ENCODE peak calls at places on chromosomes 6 and 20, in ten cellular contexts. One of them, this sample, is unnamed.

GRCh38 chr20:13649548-13649947 is 10.8 kb upstream of the TASP1 start:
- DNase-seq in OCI-LY7: no peak
- DNase-seq in WERI-Rb-1: no peak
- DNase-seq in transverse colon: peak
- DNase-seq in small intestine: no peak
- DNase-seq in spleen: no peak
- DNase-seq in left lung: no peak
- DNase-seq in fibroblast of lung: peak
- DNase-seq in colonic mucosa: peak
- DNase-seq in IMR-90: no peak
- DNase-seq in this sample: no peak

GRCh38 chr6:41939848-41940758 is 1.5 kb downstream of the CCND3 start:
- DNase-seq in WERI-Rb-1: peak
- DNase-seq in left lung: peak
- DNase-seq in fibroblast of lung: peak
- DNase-seq in IMR-90: peak
- DNase-seq in OCI-LY7: peak
- DNase-seq in colonic mucosa: peak
- DNase-seq in small intestine: peak
- DNase-seq in transverse colon: peak
- DNase-seq in spleen: peak
- DNase-seq in this sample: no peak

GRCh38 chr20:22816016-22816415 is 219.1 kb upstream of the SSTR4 start:
- DNase-seq in IMR-90: no peak
- DNase-seq in transverse colon: no peak
- DNase-seq in spleen: no peak
- DNase-seq in colonic mucosa: no peak
- DNase-seq in left lung: no peak
- DNase-seq in OCI-LY7: no peak
- DNase-seq in fibroblast of lung: no peak
- DNase-seq in small intestine: no peak
- DNase-seq in WERI-Rb-1: no peak
- DNase-seq in this sample: no peak

GRCh38 chr6:37696220-37696840 is 1.4 kb downstream of the MDGA1 start:
- DNase-seq in spleen: peak
- DNase-seq in left lung: peak
- DNase-seq in colonic mucosa: peak
- DNase-seq in small intestine: no peak
- DNase-seq in fibroblast of lung: peak
- DNase-seq in transverse colon: no peak
- DNase-seq in IMR-90: peak
- DNase-seq in OCI-LY7: no peak
- DNase-seq in WERI-Rb-1: peak
- DNase-seq in this sample: no peak

GRCh38 chr20:50921055-50921454 is 10.2 kb downstream of the ADNP start:
- DNase-seq in spleen: no peak
- DNase-seq in colonic mucosa: no peak
- DNase-seq in small intestine: no peak
- DNase-seq in WERI-Rb-1: no peak
- DNase-seq in left lung: no peak
- DNase-seq in transverse colon: no peak
- DNase-seq in OCI-LY7: no peak
- DNase-seq in IMR-90: no peak
- DNase-seq in fibroblast of lung: peak
- DNase-seq in this sample: no peak

GRCh38 chr6:143368426-143368825 is 82.1 kb downstream of the ADAT2 start:
- DNase-seq in spleen: no peak
- DNase-seq in OCI-LY7: no peak
- DNase-seq in IMR-90: peak
- DNase-seq in left lung: no peak
- DNase-seq in fibroblast of lung: peak
- DNase-seq in small intestine: no peak
- DNase-seq in WERI-Rb-1: no peak
- DNase-seq in transverse colon: no peak
- DNase-seq in colonic mucosa: no peak
- DNase-seq in this sample: no peak

GRCh38 chr20:35264755-35265154 is 13.2 kb downstream of the MMP24OS start:
- DNase-seq in transverse colon: no peak
- DNase-seq in small intestine: no peak
- DNase-seq in OCI-LY7: no peak
- DNase-seq in IMR-90: peak
- DNase-seq in left lung: no peak
- DNase-seq in fibroblast of lung: peak
- DNase-seq in spleen: no peak
- DNase-seq in WERI-Rb-1: peak
- DNase-seq in colonic mucosa: no peak
- DNase-seq in this sample: no peak

GRCh38 chr20:50708845-50709555 is 17.7 kb upstream of the RIPOR3 start:
- DNase-seq in left lung: no peak
- DNase-seq in small intestine: peak
- DNase-seq in IMR-90: no peak
- DNase-seq in spleen: no peak
- DNase-seq in transverse colon: no peak
- DNase-seq in colonic mucosa: no peak
- DNase-seq in WERI-Rb-1: no peak
- DNase-seq in fibroblast of lung: no peak
- DNase-seq in OCI-LY7: no peak
- DNase-seq in this sample: no peak

GRCh38 chr6:135301304-135301703 is 120.2 kb downstream of the MYB start:
- DNase-seq in spleen: no peak
- DNase-seq in OCI-LY7: no peak
- DNase-seq in left lung: no peak
- DNase-seq in WERI-Rb-1: no peak
- DNase-seq in small intestine: no peak
- DNase-seq in colonic mucosa: no peak
- DNase-seq in transverse colon: no peak
- DNase-seq in IMR-90: no peak
- DNase-seq in fibroblast of lung: no peak
- DNase-seq in this sample: no peak

GRCh38 chr6:75450903-75451302 is 42.7 kb downstream of the FILIP1 start:
- DNase-seq in colonic mucosa: no peak
- DNase-seq in small intestine: no peak
- DNase-seq in fibroblast of lung: no peak
- DNase-seq in left lung: no peak
- DNase-seq in OCI-LY7: no peak
- DNase-seq in spleen: no peak
- DNase-seq in IMR-90: no peak
- DNase-seq in WERI-Rb-1: no peak
- DNase-seq in transverse colon: no peak
- DNase-seq in this sample: no peak

GRCh38 chr6:44869321-44869897 is 458.7 kb upstream of the RUNX2 start:
- DNase-seq in OCI-LY7: no peak
- DNase-seq in WERI-Rb-1: no peak
- DNase-seq in IMR-90: no peak
- DNase-seq in left lung: no peak
- DNase-seq in fibroblast of lung: peak
- DNase-seq in spleen: no peak
- DNase-seq in colonic mucosa: no peak
- DNase-seq in small intestine: no peak
- DNase-seq in transverse colon: no peak
- DNase-seq in this sample: no peak

GRCh38 chr20:10671850-10672578 is 1.8 kb downstream of the JAG1 start:
- DNase-seq in colonic mucosa: peak
- DNase-seq in transverse colon: peak
- DNase-seq in spleen: peak
- DNase-seq in fibroblast of lung: peak
- DNase-seq in WERI-Rb-1: peak
- DNase-seq in small intestine: peak
- DNase-seq in OCI-LY7: no peak
- DNase-seq in IMR-90: peak
- DNase-seq in left lung: peak
- DNase-seq in this sample: no peak

GRCh38 chr6:50921968-50922367 is 103.3 kb downstream of the TFAP2B start:
- DNase-seq in IMR-90: no peak
- DNase-seq in transverse colon: no peak
- DNase-seq in colonic mucosa: no peak
- DNase-seq in OCI-LY7: no peak
- DNase-seq in small intestine: no peak
- DNase-seq in left lung: no peak
- DNase-seq in fibroblast of lung: no peak
- DNase-seq in WERI-Rb-1: no peak
- DNase-seq in spleen: no peak
- DNase-seq in this sample: no peak

GRCh38 chr6:139323511-139324445 is 32.0 kb upstream of the TXLNB start:
- DNase-seq in left lung: no peak
- DNase-seq in OCI-LY7: peak
- DNase-seq in small intestine: peak
- DNase-seq in colonic mucosa: peak
- DNase-seq in IMR-90: peak
- DNase-seq in transverse colon: peak
- DNase-seq in WERI-Rb-1: no peak
- DNase-seq in fibroblast of lung: peak
- DNase-seq in spleen: peak
- DNase-seq in this sample: peak

GRCh38 chr6:155493694-155494143 is 38.1 kb upstream of the NOX3 start:
- DNase-seq in transverse colon: peak
- DNase-seq in OCI-LY7: peak
- DNase-seq in small intestine: no peak
- DNase-seq in spleen: no peak
- DNase-seq in IMR-90: peak
- DNase-seq in WERI-Rb-1: peak
- DNase-seq in left lung: no peak
- DNase-seq in colonic mucosa: peak
- DNase-seq in fibroblast of lung: peak
- DNase-seq in this sample: peak

DNA sequence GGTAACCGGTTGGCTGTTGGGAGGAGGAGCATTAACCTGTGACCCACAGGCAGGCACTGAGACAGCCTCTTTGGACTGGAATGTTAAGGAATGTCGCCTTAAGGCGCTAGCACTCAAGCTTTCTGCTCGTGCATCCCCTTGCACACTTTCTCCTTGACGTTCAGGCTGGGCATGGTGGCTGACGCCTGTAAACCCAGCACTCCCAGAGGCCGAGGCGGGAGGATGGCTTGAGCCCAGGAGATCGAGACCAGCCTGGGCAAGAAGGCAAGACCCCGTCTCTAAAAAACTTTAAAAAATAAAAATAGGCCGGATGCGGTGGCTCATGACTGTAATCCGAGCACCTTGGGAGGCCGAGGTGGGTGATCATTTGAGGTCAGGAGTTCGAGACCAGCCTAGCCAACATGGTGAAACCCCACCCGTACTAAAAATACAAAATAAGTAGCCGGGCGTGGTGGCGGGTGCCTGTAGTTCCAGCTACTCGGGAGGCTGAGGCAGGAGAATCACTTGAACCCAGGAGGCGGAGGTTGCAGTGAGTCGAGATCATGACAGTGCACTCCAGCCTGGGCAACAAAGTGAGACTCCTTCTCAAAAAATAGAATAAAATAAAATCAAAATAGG is 1.9 kb upstream of the GID8 start:
- DNase-seq in WERI-Rb-1: peak
- DNase-seq in small intestine: no peak
- DNase-seq in colonic mucosa: no peak
- DNase-seq in fibroblast of lung: no peak
- DNase-seq in IMR-90: no peak
- DNase-seq in left lung: no peak
- DNase-seq in transverse colon: no peak
- DNase-seq in OCI-LY7: no peak
- DNase-seq in spleen: peak
- DNase-seq in this sample: no peak
- H3K27ac ChIP-seq in WERI-Rb-1: no peak
- H3K27ac ChIP-seq in small intestine: no peak
- H3K27ac ChIP-seq in colonic mucosa: no peak
- H3K27ac ChIP-seq in fibroblast of lung: no peak
- H3K27ac ChIP-seq in IMR-90: peak
- H3K27ac ChIP-seq in left lung: no peak
- H3K27ac ChIP-seq in transverse colon: no peak
- H3K27ac ChIP-seq in OCI-LY7: no peak
- H3K27ac ChIP-seq in spleen: no peak
- H3K27ac ChIP-seq in this sample: no peak

DNA sequence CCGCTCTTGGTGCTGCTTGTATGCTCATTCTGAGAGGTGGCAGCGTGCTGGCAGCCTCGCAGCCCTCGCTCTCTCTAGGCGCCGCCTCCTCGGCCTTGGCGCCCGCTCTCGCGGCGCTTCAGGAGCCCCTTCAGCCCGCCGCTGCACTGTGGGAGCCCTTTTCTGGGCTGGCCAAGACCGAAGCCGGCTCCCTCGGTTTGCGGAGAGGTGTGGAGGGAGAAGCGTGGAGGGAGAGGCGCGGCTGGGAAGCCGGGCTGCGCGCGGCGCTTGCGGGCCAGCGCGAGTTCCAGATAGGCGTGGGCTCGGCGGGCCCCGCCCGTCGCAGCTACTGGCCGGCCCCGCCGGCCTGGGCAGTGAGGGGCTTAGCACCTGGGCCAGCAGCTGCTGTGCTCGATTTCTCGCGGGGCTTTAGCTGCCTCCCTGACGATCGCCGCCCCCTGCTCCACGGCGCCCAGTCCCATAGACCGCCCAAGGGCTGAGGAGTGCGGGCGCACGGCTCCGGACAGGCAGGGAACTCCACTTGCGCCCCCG is 19.5 kb upstream of the FAM8A1 start:
- DNase-seq in spleen: peak
- DNase-seq in transverse colon: peak
- DNase-seq in IMR-90: no peak
- DNase-seq in fibroblast of lung: peak
- DNase-seq in small intestine: no peak
- DNase-seq in WERI-Rb-1: peak
- DNase-seq in left lung: peak
- DNase-seq in OCI-LY7: no peak
- DNase-seq in colonic mucosa: no peak
- DNase-seq in this sample: no peak
- H3K27ac ChIP-seq in spleen: peak
- H3K27ac ChIP-seq in transverse colon: peak
- H3K27ac ChIP-seq in IMR-90: no peak
- H3K27ac ChIP-seq in fibroblast of lung: no peak
- H3K27ac ChIP-seq in small intestine: no peak
- H3K27ac ChIP-seq in WERI-Rb-1: peak
- H3K27ac ChIP-seq in left lung: no peak
- H3K27ac ChIP-seq in OCI-LY7: no peak
- H3K27ac ChIP-seq in colonic mucosa: no peak
- H3K27ac ChIP-seq in this sample: no peak

DNA sequence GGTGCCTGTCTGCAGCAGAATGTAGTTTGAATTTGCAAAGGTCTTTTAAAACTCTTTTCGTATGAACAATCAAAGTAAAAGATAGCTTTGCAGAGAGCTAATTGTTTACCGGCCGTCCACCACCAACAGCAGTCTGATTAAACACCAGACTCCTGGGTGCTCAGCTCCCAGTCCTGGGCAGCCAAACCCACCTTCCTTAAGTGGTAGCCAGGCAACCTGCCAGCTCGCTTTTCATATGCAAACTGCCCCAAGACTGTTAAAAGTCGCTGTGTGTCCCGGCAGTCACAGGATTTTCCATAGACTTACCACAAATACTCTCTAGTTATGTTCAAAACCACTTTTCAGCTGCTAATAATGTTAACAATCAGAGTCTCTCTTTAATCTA is 849 bp downstream of the THBS2 start:
- DNase-seq in spleen: no peak
- DNase-seq in colonic mucosa: no peak
- DNase-seq in WERI-Rb-1: no peak
- DNase-seq in transverse colon: no peak
- DNase-seq in fibroblast of lung: peak
- DNase-seq in IMR-90: no peak
- DNase-seq in small intestine: no peak
- DNase-seq in left lung: no peak
- DNase-seq in OCI-LY7: no peak
- DNase-seq in this sample: no peak
- H3K27ac ChIP-seq in spleen: no peak
- H3K27ac ChIP-seq in colonic mucosa: no peak
- H3K27ac ChIP-seq in WERI-Rb-1: no peak
- H3K27ac ChIP-seq in transverse colon: peak
- H3K27ac ChIP-seq in fibroblast of lung: peak
- H3K27ac ChIP-seq in IMR-90: peak
- H3K27ac ChIP-seq in small intestine: no peak
- H3K27ac ChIP-seq in left lung: peak
- H3K27ac ChIP-seq in OCI-LY7: no peak
- H3K27ac ChIP-seq in this sample: peak

GRCh38 chr20:59690101-59690500 is 85.8 kb downstream of the PHACTR3 start:
- DNase-seq in spleen: no peak
- DNase-seq in OCI-LY7: no peak
- DNase-seq in left lung: no peak
- DNase-seq in WERI-Rb-1: no peak
- DNase-seq in fibroblast of lung: no peak
- DNase-seq in transverse colon: no peak
- DNase-seq in IMR-90: no peak
- DNase-seq in colonic mucosa: no peak
- DNase-seq in small intestine: no peak
- DNase-seq in this sample: no peak
- H3K27ac ChIP-seq in spleen: no peak
- H3K27ac ChIP-seq in OCI-LY7: no peak
- H3K27ac ChIP-seq in left lung: no peak
- H3K27ac ChIP-seq in WERI-Rb-1: no peak
- H3K27ac ChIP-seq in fibroblast of lung: no peak
- H3K27ac ChIP-seq in transverse colon: no peak
- H3K27ac ChIP-seq in IMR-90: no peak
- H3K27ac ChIP-seq in colonic mucosa: no peak
- H3K27ac ChIP-seq in small intestine: no peak
- H3K27ac ChIP-seq in this sample: no peak